ENCODE peak calls at places on chromosomes 5 and 9, in four cellular contexts. One of them, this sample, is unnamed.

GRCh38 chr9:137543237-137543963 is 6.8 kb downstream of the PNPLA7 start:
- DNase-seq in NCI-H774: no peak
- DNase-seq in foreskin fibroblast: no peak
- DNase-seq in ovary: no peak
- DNase-seq in this sample: no peak

GRCh38 chr5:78806544-78806943 is 158.0 kb upstream of the LHFPL2 start:
- DNase-seq in NCI-H774: no peak
- DNase-seq in foreskin fibroblast: peak
- DNase-seq in ovary: no peak
- DNase-seq in this sample: no peak

GRCh38 chr5:77629553-77630245 is 8.8 kb downstream of the OTP start:
- DNase-seq in NCI-H774: peak
- DNase-seq in foreskin fibroblast: no peak
- DNase-seq in ovary: no peak
- DNase-seq in this sample: no peak

GRCh38 chr9:128049788-128050187 is 17.3 kb downstream of the NAIF1 start:
- DNase-seq in NCI-H774: no peak
- DNase-seq in foreskin fibroblast: no peak
- DNase-seq in ovary: no peak
- DNase-seq in this sample: no peak

GRCh38 chr9:112558476-112558875 is 71.8 kb downstream of the KIAA1958 start:
- DNase-seq in NCI-H774: no peak
- DNase-seq in foreskin fibroblast: peak
- DNase-seq in ovary: no peak
- DNase-seq in this sample: no peak

GRCh38 chr9:136052433-136052880 is 42.6 kb downstream of the NACC2 start:
- DNase-seq in NCI-H774: no peak
- DNase-seq in foreskin fibroblast: peak
- DNase-seq in ovary: no peak
- DNase-seq in this sample: peak

GRCh38 chr9:137379761-137380161 is 43.2 kb downstream of the EXD3 start:
- DNase-seq in NCI-H774: no peak
- DNase-seq in foreskin fibroblast: no peak
- DNase-seq in ovary: peak
- DNase-seq in this sample: peak

GRCh38 chr9:93577045-93577939 is 908 bp downstream of the PHF2 start:
- DNase-seq in NCI-H774: no peak
- DNase-seq in foreskin fibroblast: peak
- DNase-seq in ovary: peak
- DNase-seq in this sample: peak

This sample was measured in mesenteric fat pad.